ENCODE peak calls at places on chromosomes 5 and 9, in nine cellular contexts. H, S, E, T, L, Z, B, Q and C are unnamed samples.

GRCh38 chr9:114494776-114495569 is 10.3 kb downstream of the WHRN start:
- DNase-seq in B (no peak), T (no peak), Z (no peak), L (no peak), S (no peak), H (no peak), E (no peak), Q (no peak), C (no peak)

GRCh38 chr9:108813951-108814601 is 41.7 kb downstream of the ACTL7B start:
- DNase-seq in B (peak), Z (peak), H (no peak), Q (peak), T (peak), L (peak), S (no peak), E (peak), C (no peak)

GRCh38 chr5:169389318-169389717 is 88.4 kb upstream of the SLIT3 start:
- DNase-seq in T (no peak), Q (no peak), H (no peak), L (no peak), B (no peak), E (no peak), Z (no peak), S (no peak), C (no peak)

GRCh38 chr5:130206686-130207085 is 302.4 kb downstream of the CHSY3 start:
- DNase-seq in T (peak), Z (no peak), L (no peak), S (no peak), E (no peak), H (no peak), Q (no peak), B (no peak), C (no peak)

GRCh38 chr5:34970552-34970951 is 41.2 kb downstream of the DNAJC21 start:
- DNase-seq in L (no peak), S (no peak), Q (no peak), B (no peak), Z (no peak), E (no peak), T (no peak), H (no peak), C (no peak)

GRCh38 chr5:55418994-55419991 is 111.5 kb downstream of the MTREX start:
- DNase-seq in T (peak), L (no peak), E (no peak), S (no peak), Q (no peak), H (no peak), Z (no peak), B (no peak), C (peak)

GRCh38 chr5:169861433-169861832 is 118.9 kb downstream of the INSYN2B start:
- DNase-seq in S (no peak), Z (no peak), H (no peak), E (no peak), L (no peak), T (no peak), B (no peak), Q (no peak), C (no peak)

GRCh38 chr9:134632329-134632728 is 9.3 kb upstream of the COL5A1 start:
- DNase-seq in E (no peak), B (no peak), Z (no peak), L (no peak), Q (no peak), T (no peak), S (no peak), H (no peak), C (peak)

GRCh38 chr9:125521462-125522327 is 185.3 kb downstream of the MAPKAP1 start:
- DNase-seq in S (no peak), B (no peak), T (peak), Z (no peak), Q (peak), H (no peak), L (no peak), E (no peak), C (peak)

GRCh38 chr5:176798094-176798876 is 12.1 kb upstream of the UNC5A start:
- DNase-seq in S (no peak), T (no peak), Z (no peak), B (no peak), Q (no peak), H (no peak), E (no peak), L (no peak), C (no peak)

GRCh38 chr9:72947987-72948465 is 4.8 kb downstream of the ALDH1A1 start:
- DNase-seq in T (no peak), H (no peak), B (peak), L (no peak), Q (no peak), Z (no peak), E (peak), S (no peak), C (no peak)

GRCh38 chr5:13250450-13251291 is 693.8 kb downstream of the DNAH5 start:
- DNase-seq in Z (peak), E (no peak), H (no peak), T (no peak), L (peak), S (no peak), Q (peak), B (no peak), C (no peak)

GRCh38 chr5:73338201-73339126 is 110.1 kb downstream of the FOXD1 start:
- DNase-seq in B (no peak), Z (peak), H (no peak), L (no peak), S (no peak), E (peak), T (peak), Q (no peak), C (peak)

GRCh38 chr9:134373269-134373668 is 47.0 kb downstream of the RXRA start:
- DNase-seq in Q (peak), L (no peak), E (no peak), H (no peak), T (no peak), B (no peak), S (no peak), Z (no peak), C (no peak)

GRCh38 chr5:33091571-33092363 is 349.0 kb upstream of the TARS1 start:
- DNase-seq in B (no peak), S (no peak), L (no peak), E (no peak), Q (peak), Z (no peak), T (peak), H (no peak), C (no peak)

GRCh38 chr9:72858089-72858912 is 94.6 kb downstream of the ALDH1A1 start:
- DNase-seq in T (peak), Z (peak), E (no peak), L (peak), S (no peak), H (no peak), Q (peak), B (no peak), C (no peak)

GRCh38 chr9:83964973-83965349 is 15.1 kb downstream of the HNRNPK start:
- DNase-seq in T (no peak), L (no peak), E (no peak), H (no peak), S (no peak), Q (no peak), Z (no peak), B (no peak), C (no peak)

GRCh38 chr9:95901506-95901905 is 26.0 kb downstream of the ERCC6L2 start:
- DNase-seq in H (no peak), L (no peak), E (no peak), S (no peak), T (no peak), Q (peak), B (peak), Z (no peak), C (no peak)

GRCh38 chr9:131578778-131579504 is 33.6 kb downstream of the PRRT1B start:
- DNase-seq in Z (no peak), H (peak), Q (no peak), S (peak), B (no peak), T (no peak), E (no peak), L (no peak), C (no peak)

GRCh38 chr5:177327539-177328522 is 16.1 kb upstream of the MXD3 start:
- DNase-seq in Q (peak), Z (no peak), H (no peak), E (no peak), S (peak), T (peak), B (no peak), L (no peak), C (no peak)

GRCh38 chr5:10479226-10479721 is 37.6 kb downstream of the ROPN1L start:
- DNase-seq in H (no peak), S (no peak), Q (peak), T (peak), Z (peak), B (peak), E (no peak), L (no peak), C (peak)

GRCh38 chr5:149809919-149810691 is 80.0 kb downstream of the PPARGC1B start:
- DNase-seq in T (no peak), L (no peak), Z (no peak), Q (no peak), S (no peak), E (no peak), B (peak), H (no peak), C (no peak)

GRCh38 chr5:96957125-96958041 is 21.5 kb downstream of the LNPEP start:
- DNase-seq in T (no peak), E (no peak), H (no peak), S (no peak), B (peak), Q (no peak), L (no peak), Z (no peak), C (no peak)

GRCh38 chr5:5430136-5430535 is 7.7 kb downstream of the ICE1 start:
- DNase-seq in T (no peak), Q (no peak), Z (no peak), H (no peak), E (no peak), S (no peak), L (no peak), B (no peak), C (no peak)

GRCh38 chr9:97808415-97808814 is 44.6 kb upstream of the FOXE1 start:
- DNase-seq in T (no peak), Z (no peak), Q (no peak), L (no peak), E (no peak), B (no peak), H (no peak), S (no peak), C (no peak)

GRCh38 chr5:171806976-171807823 is 21.6 kb downstream of the SMIM23 start:
- DNase-seq in H (no peak), Z (no peak), S (no peak), L (no peak), E (no peak), B (peak), T (no peak), Q (no peak), C (no peak)

GRCh38 chr5:163177971-163178370 is 259.4 kb upstream of the CCNG1 start:
- DNase-seq in L (no peak), B (no peak), E (no peak), H (no peak), Q (no peak), S (no peak), Z (no peak), T (no peak), C (no peak)

GRCh38 chr5:120778491-120779293 is 314.6 kb downstream of the PRR16 start:
- DNase-seq in Z (no peak), Q (no peak), S (no peak), H (no peak), T (peak), L (no peak), E (no peak), B (no peak), C (no peak)

GRCh38 chr9:89021154-89021803 is 30.0 kb downstream of the S1PR3 start:
- DNase-seq in H (no peak), S (no peak), Q (peak), B (no peak), Z (peak), T (peak), E (no peak), L (peak), C (peak)

GRCh38 chr9:98263482-98264357 is 8.3 kb upstream of the TBC1D2 start:
- DNase-seq in Z (peak), Q (peak), E (peak), S (peak), T (peak), L (peak), B (peak), H (peak), C (peak)

GRCh38 chr5:127228540-127229184 is 61.9 kb upstream of the MEGF10 start:
- DNase-seq in Q (no peak), L (peak), H (no peak), Z (no peak), T (no peak), E (no peak), B (no peak), S (no peak), C (no peak)